ENCODE peak calls at places on chromosome 10, in five cellular contexts. B is GM12865, D is kidney, T is WTC11, P is GM12864. R is an unnamed sample.
A peak's percentile ranks its signal among the peaks of the same experiment; 100 is the strongest.

GRCh38 chr10:95688648-95689047 is 5.1 kb downstream of the TCTN3 start:
- DNase-seq in B (no peak), D (no peak), T (no peak), P (no peak), R (no peak)

GRCh38 chr10:116109481-116109880 is 163.5 kb downstream of the GFRA1 start:
- DNase-seq in B (no peak), D (no peak), T (no peak), P (no peak), R (no peak)

GRCh38 chr10:124299726-124300125 is 119.0 kb downstream of the OAT start:
- DNase-seq in B (no peak), D (no peak), T (no peak), P (no peak), R (no peak)

GRCh38 chr10:14671383-14671782 is 103.3 kb downstream of the FAM107B start:
- DNase-seq in B (no peak), D (no peak), T (peak; percentile 41), P (no peak), R (no peak)

GRCh38 chr10:117553171-117553814 is 10.7 kb downstream of the EMX2 start:
- DNase-seq in B (no peak), D (peak; percentile 84), T (peak; percentile 55), P (no peak), R (no peak)

GRCh38 chr10:92290076-92290836 is 622 bp downstream of the CPEB3 start:
- DNase-seq in B (peak; percentile 41), D (no peak), T (no peak), P (no peak), R (peak; percentile 44)

GRCh38 chr10:44979281-44980181 is 922 bp upstream of the DEPP1 start:
- DNase-seq in B (no peak), D (no peak), T (no peak), P (no peak), R (no peak)

GRCh38 chr10:130188195-130189175 is 52.3 kb downstream of the GLRX3 start:
- DNase-seq in B (no peak), D (peak; percentile 68), T (no peak), P (no peak), R (no peak)

GRCh38 chr10:103884681-103885139 is 29.3 kb upstream of the SH3PXD2A start:
- DNase-seq in B (peak; percentile 45), D (no peak), T (peak; percentile 31), P (no peak), R (peak; percentile 60)

GRCh38 chr10:35398355-35398754 is 62.0 kb downstream of the CCNY start:
- DNase-seq in B (no peak), D (no peak), T (no peak), P (no peak), R (no peak)

GRCh38 chr10:110006358-110007170 is 1.2 kb upstream of the ADD3 start:
- DNase-seq in B (no peak), D (peak; percentile 75), T (no peak), P (no peak), R (no peak)

GRCh38 chr10:54470324-54470631 is 330.8 kb downstream of the PCDH15 start:
- DNase-seq in B (no peak), D (no peak), T (no peak), P (no peak), R (no peak)

GRCh38 chr10:52858722-52859121 is 86.1 kb upstream of the MBL2 start:
- DNase-seq in B (no peak), D (no peak), T (no peak), P (no peak), R (no peak)

GRCh38 chr10:815338-816104 is 116.0 kb downstream of the LARP4B start:
- DNase-seq in B (no peak), D (no peak), T (no peak), P (no peak), R (no peak)

GRCh38 chr10:113007821-113008220 is 57.8 kb downstream of the TCF7L2 start:
- DNase-seq in B (no peak), D (no peak), T (no peak), P (no peak), R (no peak)

GRCh38 chr10:124680675-124681074 is 63.5 kb downstream of the FAM53B start:
- DNase-seq in B (no peak), D (peak; percentile 73), T (no peak), P (no peak), R (no peak)

GRCh38 chr10:102775973-102776669 is 32.4 kb downstream of the WBP1L start:
- DNase-seq in B (no peak), D (peak; percentile 89), T (no peak), P (no peak), R (no peak)

GRCh38 chr10:106987362-106987761 is 177.1 kb downstream of the SORCS1 start:
- DNase-seq in B (no peak), D (no peak), T (no peak), P (no peak), R (no peak)

GRCh38 chr10:96616961-96617360 is 30.1 kb upstream of the TM9SF3 start:
- DNase-seq in B (no peak), D (no peak), T (no peak), P (no peak), R (no peak)

GRCh38 chr10:113322843-113323242 is 230.0 kb upstream of the HABP2 start:
- DNase-seq in B (no peak), D (no peak), T (no peak), P (no peak), R (no peak)

GRCh38 chr10:62582804-62583208 is 208.6 kb downstream of the ZNF365 start:
- DNase-seq in B (no peak), D (peak; percentile 89), T (no peak), P (no peak), R (no peak)

GRCh38 chr10:90930971-90931841 is 10.3 kb upstream of the ANKRD1 start:
- DNase-seq in B (no peak), D (peak; percentile 90), T (peak; percentile 52), P (no peak), R (no peak)

GRCh38 chr10:114822771-114823463 is 1.3 kb downstream of the FHIP2A start:
- DNase-seq in B (no peak), D (no peak), T (no peak), P (no peak), R (no peak)

GRCh38 chr10:105973252-105973877 is 1191.1 kb downstream of the SORCS1 start:
- DNase-seq in B (no peak), D (no peak), T (no peak), P (no peak), R (no peak)

GRCh38 chr10:113139695-113140094 is 189.6 kb downstream of the TCF7L2 start:
- DNase-seq in B (no peak), D (no peak), T (no peak), P (no peak), R (no peak)

DNA sequence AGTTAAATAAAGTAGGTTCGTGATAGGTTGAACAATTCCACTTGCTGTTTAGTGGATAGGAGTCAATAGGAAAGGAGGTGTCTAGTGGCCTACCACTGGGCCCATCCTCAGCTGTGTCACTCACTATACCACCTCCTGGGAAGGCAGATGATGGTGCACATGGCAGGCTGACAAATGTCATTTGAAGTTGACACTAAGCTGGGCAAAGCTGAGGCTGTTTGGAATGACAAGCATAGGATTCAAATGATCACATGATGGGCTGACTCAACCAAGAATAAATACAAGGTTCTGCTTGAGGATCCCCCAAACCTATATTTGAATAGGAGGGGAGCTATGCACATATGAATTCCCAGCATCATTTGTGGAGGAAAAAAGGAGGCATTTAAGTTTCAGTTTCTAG is 489.8 kb downstream of the RPS24 start:
- DNase-seq in B (no peak), D (no peak), T (no peak), P (no peak), R (no peak)
- TF ChIP-seq CTCF in B (no peak), D (no peak), T (no peak), P (no peak), R (no peak)

DNA sequence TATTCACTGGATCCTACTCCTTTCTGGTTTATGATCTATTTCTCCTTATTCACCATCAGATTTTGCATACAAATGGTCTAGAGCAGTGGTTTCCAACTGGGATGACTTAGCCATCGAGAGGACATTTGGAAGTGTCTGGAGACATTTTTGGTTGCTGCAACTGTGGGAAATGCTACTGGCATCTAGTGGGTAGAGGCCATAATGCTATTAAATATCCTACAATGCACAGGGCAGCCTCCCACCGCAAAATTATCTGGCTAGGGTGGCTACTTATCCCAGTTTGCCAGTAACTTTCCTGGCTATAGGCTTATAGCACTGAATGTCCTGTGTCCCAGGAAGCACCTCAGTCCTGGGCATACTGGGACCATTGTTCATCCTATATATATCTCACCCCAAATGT is 21.5 kb upstream of the DDX50 start:
- DNase-seq in B (no peak), D (no peak), T (no peak), P (no peak), R (no peak)
- TF ChIP-seq CTCF in B (no peak), D (no peak), T (no peak), P (no peak), R (no peak)

GRCh38 chr10:17229717-17229966 is 1.6 kb downstream of the VIM start:
- DNase-seq in B (no peak), D (no peak), T (no peak), P (no peak), R (no peak)

GRCh38 chr10:17229016-17229716 is 1.1 kb downstream of the VIM start:
- DNase-seq in B (peak; percentile 56), D (peak; percentile 97), T (peak; percentile 34), P (no peak), R (peak; percentile 54)

GRCh38 chr10:17227367-17228080 is 517 bp upstream of the VIM start:
- DNase-seq in B (peak; percentile 67), D (no peak), T (no peak), P (no peak), R (peak; percentile 70)

GRCh38 chr10:17226891-17227303 is 1.1 kb upstream of the VIM start:
- DNase-seq in B (no peak), D (no peak), T (peak; percentile 12), P (no peak), R (no peak)

DNA sequence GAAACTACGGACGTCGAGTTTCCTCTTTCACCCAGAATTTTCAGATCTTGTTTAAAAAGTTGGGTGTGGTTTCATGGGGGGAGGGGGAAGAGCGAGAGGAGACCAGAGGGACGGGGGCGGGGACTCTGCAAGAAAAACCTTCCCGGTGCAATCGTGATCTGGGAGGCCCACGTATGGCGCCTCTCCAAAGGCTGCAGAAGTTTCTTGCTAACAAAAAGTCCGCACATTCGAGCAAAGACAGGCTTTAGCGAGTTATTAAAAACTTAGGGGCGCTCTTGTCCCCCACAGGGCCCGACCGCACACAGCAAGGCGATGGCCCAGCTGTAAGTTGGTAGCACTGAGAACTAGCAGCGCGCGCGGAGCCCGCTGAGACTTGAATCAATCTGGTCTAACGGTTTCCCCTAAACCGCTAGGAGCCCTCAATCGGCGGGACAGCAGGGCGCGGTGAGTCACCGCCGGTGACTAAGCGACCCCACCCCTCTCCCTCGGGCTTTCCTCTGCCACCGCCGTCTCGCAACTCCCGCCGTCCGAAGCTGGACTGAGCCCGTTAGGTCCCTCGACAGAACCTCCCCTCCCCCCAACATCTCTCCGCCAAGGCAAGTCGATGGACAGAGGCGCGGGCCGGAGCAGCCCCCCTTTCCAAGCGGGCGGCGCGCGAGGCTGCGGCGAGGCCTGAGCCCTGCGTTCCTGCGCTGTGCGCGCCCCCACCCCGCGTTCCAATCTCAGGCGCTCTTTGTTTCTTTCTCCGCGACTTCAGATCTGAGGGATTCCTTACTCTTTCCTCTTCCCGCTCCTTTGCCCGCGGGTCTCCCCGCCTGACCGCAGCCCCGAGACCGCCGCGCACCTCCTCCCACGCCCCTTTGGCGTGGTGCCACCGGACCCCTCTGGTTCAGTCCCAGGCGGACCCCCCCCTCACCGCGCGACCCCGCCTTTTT is at the start of gene VIM:
- DNase-seq in B (peak; percentile 86), D (peak; percentile 97), T (peak; percentile 70), P (peak; percentile 74), R (peak; percentile 54)
- TF ChIP-seq CTCF in B (no peak), D (peak; percentile 5), T (no peak), P (no peak), R (no peak)

DNA sequence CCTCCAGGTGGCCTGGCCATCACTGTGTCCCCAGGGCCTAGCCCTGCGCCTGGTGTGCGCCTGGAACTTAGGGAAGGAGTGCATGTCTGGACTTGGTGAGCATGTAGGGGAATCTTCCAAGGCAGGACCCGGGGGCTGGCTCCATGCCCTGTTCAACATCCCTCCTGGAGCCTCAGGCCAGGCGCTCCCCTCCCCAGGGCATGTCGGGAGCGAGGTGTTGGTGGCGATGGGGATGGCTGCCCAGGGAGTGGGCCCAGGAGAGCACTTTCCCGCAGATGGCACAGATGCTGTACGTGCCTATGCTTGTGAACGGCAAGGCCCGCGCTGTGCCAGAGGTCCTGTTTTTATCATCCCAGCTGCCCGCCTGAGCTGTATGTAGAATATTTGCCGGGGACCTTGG is 55.0 kb downstream of the CDH23 start:
- DNase-seq in B (no peak), D (no peak), T (no peak), P (no peak), R (no peak)
- TF ChIP-seq CTCF in B (no peak), D (no peak), T (no peak), P (no peak), R (no peak)